ENCODE peak calls at places on chromosome 9, in seven cellular contexts. X is psoas muscle, E is HCT116, D is left ventricle myocardium inferior, R is cardiac muscle cell, L is kidney, V is PC-3. C is an unnamed sample.
A peak's percentile ranks its signal among the peaks of the same experiment; 100 is the strongest.

GRCh38 chr9:592225-592624 is 249.3 kb upstream of the DMRT1 start:
- DNase-seq in X (no peak), E (no peak), D (no peak), R (no peak), L (no peak), V (peak; percentile 83), C (peak; percentile 26)

GRCh38 chr9:79976501-79977444 is 405.0 kb downstream of the TLE4 start:
- DNase-seq in X (peak; percentile 71), E (no peak), D (no peak), R (no peak), L (peak; percentile 67), V (no peak), C (no peak)

GRCh38 chr9:98457696-98458370 is 202.4 kb upstream of the TBC1D2 start:
- DNase-seq in X (no peak), E (no peak), D (no peak), R (no peak), L (no peak), V (no peak), C (no peak)

GRCh38 chr9:96429710-96430109 is 11.5 kb upstream of the ZNF367 start:
- DNase-seq in X (no peak), E (no peak), D (no peak), R (no peak), L (no peak), V (no peak), C (no peak)

GRCh38 chr9:93121316-93122241 is 12.5 kb downstream of the NINJ1 start:
- DNase-seq in X (peak; percentile 53), E (no peak), D (peak; percentile 13), R (no peak), L (peak; percentile 72), V (no peak), C (no peak)

GRCh38 chr9:7510209-7510608 is 289.4 kb downstream of the DMAC1 start:
- DNase-seq in X (no peak), E (no peak), D (no peak), R (no peak), L (no peak), V (no peak), C (no peak)

GRCh38 chr9:113350937-113351336 is 1.6 kb downstream of the BSPRY start:
- DNase-seq in X (no peak), E (no peak), D (no peak), R (no peak), L (no peak), V (no peak), C (no peak)

GRCh38 chr9:69582544-69583297 is 89.5 kb downstream of the APBA1 start:
- DNase-seq in X (no peak), E (no peak), D (peak; percentile 25), R (no peak), L (no peak), V (peak; percentile 14), C (no peak)

GRCh38 chr9:114424126-114424525 is 36.3 kb upstream of the AKNA start:
- DNase-seq in X (no peak), E (no peak), D (no peak), R (no peak), L (no peak), V (no peak), C (no peak)

GRCh38 chr9:111919875-111920274 is 23.3 kb downstream of the UGCG start:
- DNase-seq in X (no peak), E (no peak), D (no peak), R (no peak), L (no peak), V (no peak), C (no peak)

GRCh38 chr9:72951520-72952393 is 1.1 kb downstream of the ALDH1A1 start:
- DNase-seq in X (no peak), E (no peak), D (no peak), R (no peak), L (no peak), V (no peak), C (no peak)

GRCh38 chr9:134377143-134377484 is 50.9 kb downstream of the RXRA start:
- DNase-seq in X (no peak), E (no peak), D (no peak), R (no peak), L (no peak), V (no peak), C (no peak)

GRCh38 chr9:98450486-98450885 is 195.0 kb upstream of the TBC1D2 start:
- DNase-seq in X (no peak), E (no peak), D (no peak), R (no peak), L (no peak), V (no peak), C (no peak)

GRCh38 chr9:34559616-34560546 is 29.6 kb downstream of the CNTFR start:
- DNase-seq in X (peak; percentile 91), E (no peak), D (peak; percentile 48), R (no peak), L (peak; percentile 87), V (no peak), C (no peak)

GRCh38 chr9:33750307-33750838 is 45.0 kb upstream of the PRSS3 start:
- DNase-seq in X (no peak), E (no peak), D (no peak), R (peak; percentile 7), L (no peak), V (peak; percentile 42), C (no peak)

GRCh38 chr9:74953235-74953741 is 576 bp upstream of the C9orf40 start:
- DNase-seq in X (no peak), E (no peak), D (no peak), R (no peak), L (no peak), V (no peak), C (no peak)

GRCh38 chr9:35891649-35892048 is 14.4 kb upstream of the HRCT1 start:
- DNase-seq in X (no peak), E (no peak), D (no peak), R (no peak), L (no peak), V (no peak), C (no peak)

GRCh38 chr9:126763130-126763764 is 41.6 kb upstream of the ZBTB43 start:
- DNase-seq in X (no peak), E (peak; percentile 65), D (no peak), R (no peak), L (no peak), V (peak; percentile 23), C (no peak)

GRCh38 chr9:1058826-1059225 is 8.7 kb downstream of the DMRT2 start:
- DNase-seq in X (no peak), E (no peak), D (no peak), R (no peak), L (no peak), V (no peak), C (no peak)

GRCh38 chr9:129776566-129776937 is 23.7 kb upstream of the PTGES start:
- DNase-seq in X (peak; percentile 60), E (no peak), D (peak; percentile 26), R (no peak), L (peak; percentile 83), V (no peak), C (no peak)

GRCh38 chr9:72753261-72753893 is 199.5 kb downstream of the ALDH1A1 start:
- DNase-seq in X (no peak), E (no peak), D (no peak), R (no peak), L (no peak), V (peak; percentile 4), C (no peak)

GRCh38 chr9:16039103-16039987 is 486.5 kb downstream of the CCDC171 start:
- DNase-seq in X (no peak), E (peak; percentile 34), D (no peak), R (peak; percentile 57), L (no peak), V (no peak), C (no peak)

GRCh38 chr9:86354882-86355399 is 731 bp upstream of the TUT7 start:
- DNase-seq in X (no peak), E (no peak), D (no peak), R (no peak), L (no peak), V (no peak), C (no peak)
- TF ChIP-seq CTCF in X (no peak), E (no peak), D (peak; percentile 9), R (no peak), L (no peak), V (no peak), C (no peak)

DNA sequence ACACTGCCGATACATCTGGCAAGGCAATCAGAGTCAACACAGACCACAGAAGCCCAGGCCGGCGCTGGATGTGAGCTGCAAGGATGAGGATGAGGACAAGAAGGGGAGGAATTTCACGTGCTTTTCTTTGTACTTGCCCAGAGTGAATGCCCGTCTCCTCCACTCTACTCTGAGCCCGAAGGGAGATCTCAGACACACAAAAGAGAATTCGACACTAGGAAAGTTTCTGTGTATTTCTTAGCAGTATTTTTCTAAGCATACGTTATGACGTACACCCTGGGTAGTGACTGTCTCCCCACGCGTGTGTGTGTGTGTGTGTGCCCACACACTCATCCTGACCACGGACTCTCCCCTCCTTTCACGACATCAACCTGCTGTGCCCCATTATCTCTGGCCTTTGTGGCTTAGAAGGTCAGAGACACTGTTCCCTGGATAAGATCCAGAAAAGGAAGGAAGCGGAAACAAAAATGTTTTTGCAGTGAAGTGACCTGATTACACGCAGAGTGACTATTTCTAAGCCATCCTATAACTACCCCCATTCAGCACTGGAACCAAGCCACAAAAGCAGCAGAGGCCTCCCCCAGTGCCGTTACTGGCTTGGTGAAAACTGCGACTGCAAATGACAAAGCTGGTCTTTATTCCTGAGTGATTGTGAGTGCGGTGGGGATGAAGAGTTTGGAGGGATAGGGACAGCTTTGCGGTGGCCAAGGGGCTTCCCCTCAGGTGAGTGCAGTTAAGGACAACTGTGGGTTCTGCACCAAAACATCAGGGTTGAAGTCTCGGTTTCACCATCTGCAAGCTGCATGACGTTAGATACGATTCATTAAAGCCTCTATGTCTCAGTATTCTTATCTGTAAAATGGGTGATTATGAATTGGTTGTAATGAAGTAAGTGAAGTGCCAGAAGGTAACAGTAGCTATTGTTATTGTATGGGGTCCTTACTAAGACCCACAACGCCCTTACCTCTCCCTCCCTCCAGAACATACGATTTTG is 227.1 kb upstream of the DAPK1 start:
- DNase-seq in X (no peak), E (no peak), D (peak; percentile 35), R (no peak), L (no peak), V (no peak), C (no peak)
- H3K4me1 ChIP-seq in X (no peaks in the 10 kb centered on the region), E (no peaks in the 10 kb centered on the region), D (peaks cover 20% of the 10 kb centered on the region), R (no peaks in the 10 kb centered on the region), L (no peaks in the 10 kb centered on the region), V (no peaks in the 10 kb centered on the region), C (no peaks in the 10 kb centered on the region)

GRCh38 chr9:136784249-136784996 is 6.7 kb upstream of the TMEM141 start:
- DNase-seq in X (no peak), E (peak; percentile 52), D (no peak), R (peak; percentile 53), L (no peak), V (peak; percentile 45), C (no peak)
- TF ChIP-seq CTCF in X (peak; percentile 39), E (peak; percentile 26), D (peak; percentile 62), R (peak; percentile 19), L (peak; percentile 21), V (peak; percentile 45), C (peak; percentile 48)

GRCh38 chr9:117317192-117317591 is 97.7 kb downstream of the ASTN2 start:
- DNase-seq in X (no peak), E (no peak), D (no peak), R (no peak), L (no peak), V (no peak), C (no peak)

GRCh38 chr9:117314021-117314420 is 100.8 kb downstream of the ASTN2 start:
- DNase-seq in X (no peak), E (no peak), D (no peak), R (no peak), L (no peak), V (no peak), C (no peak)

DNA sequence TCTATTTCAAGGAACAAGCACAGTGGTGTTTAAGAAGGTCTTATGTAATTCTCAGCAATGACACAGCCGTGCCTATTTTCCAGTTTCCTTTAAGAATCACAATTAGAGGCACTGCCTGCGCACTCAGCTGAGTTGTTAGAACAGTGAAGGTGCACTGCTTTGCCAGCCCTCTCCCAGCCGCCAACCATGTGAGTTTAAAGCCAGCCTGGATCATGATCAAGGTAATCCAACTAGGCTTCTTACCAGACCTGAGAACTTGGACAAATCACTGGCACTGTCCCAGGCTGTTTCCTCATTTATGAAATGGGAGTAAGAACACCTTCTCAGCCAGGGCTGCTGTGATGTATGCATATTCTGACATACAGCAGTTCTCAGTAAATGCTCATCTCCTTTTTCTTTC is 99.6 kb downstream of the ASTN2 start:
- DNase-seq in X (peak; percentile 60), E (no peak), D (no peak), R (no peak), L (no peak), V (no peak), C (peak; percentile 49)
- H3K4me1 ChIP-seq in X (peaks cover 3% of the 10 kb centered on the region), E (no peaks in the 10 kb centered on the region), D (no peaks in the 10 kb centered on the region), R (no peaks in the 10 kb centered on the region), L (no peaks in the 10 kb centered on the region), V (no peaks in the 10 kb centered on the region), C (no peaks in the 10 kb centered on the region)

C was measured in prostate gland.